ENCODE peak calls at places on chromosomes 5 and 9, in five cellular contexts. N, J, U, T and L are unnamed samples.

GRCh38 chr5:143543358-143544255 is 140.1 kb upstream of the NR3C1 start:
- DNase-seq in U (no peak), T (no peak), J (peak; percentile 65), N (no peak), L (no peak)

GRCh38 chr9:26748449-26749058 is 144.0 kb downstream of the CAAP1 start:
- DNase-seq in N (no peak), T (no peak), U (no peak), J (no peak), L (no peak)

GRCh38 chr9:99326112-99326916 is 104.2 kb downstream of the SEC61B start:
- DNase-seq in U (no peak), J (no peak), N (no peak), T (no peak), L (no peak)

GRCh38 chr9:96150324-96151023 is 151.5 kb downstream of the HSD17B3 start:
- DNase-seq in T (no peak), J (no peak), N (peak; percentile 49), U (peak; percentile 7), L (no peak)

GRCh38 chr5:132266836-132267160 is 9.3 kb downstream of the PDLIM4 start:
- DNase-seq in T (no peak), J (no peak), U (no peak), N (no peak), L (no peak)

GRCh38 chr5:139443766-139444473 is 4.6 kb upstream of the DNAJC18 start:
- DNase-seq in U (no peak), N (no peak), J (peak; percentile 79), T (no peak), L (peak; percentile 82)

GRCh38 chr9:133142657-133143592 is 20.8 kb downstream of the GBGT1 start:
- DNase-seq in N (peak; percentile 54), T (no peak), J (no peak), U (no peak), L (no peak)

GRCh38 chr9:69980041-69980440 is 63.6 kb upstream of the MAMDC2 start:
- DNase-seq in U (no peak), T (no peak), J (no peak), N (no peak), L (no peak)

GRCh38 chr9:16688814-16689213 is 181.7 kb downstream of the BNC2 start:
- DNase-seq in N (no peak), U (no peak), J (no peak), T (peak; percentile 74), L (no peak)